ENCODE peak calls at places on chromosomes 12 and 14, in six cellular contexts. G, R, I, F, S and L are unnamed samples. For H3K4me1, the result is how much of the 10 kb centered on the place peaks cover.

GRCh38 chr14:52650774-52651173 is 44.6 kb downstream of the ERO1A start:
- DNase-seq in R (no peak), S (no peak), F (no peak), G (no peak), I (no peak), L (no peak)

GRCh38 chr12:46370380-46370734 is 2.2 kb downstream of the SLC38A2 start:
- DNase-seq in S (no peak), R (no peak), I (no peak), G (no peak), F (no peak), L (no peak)

GRCh38 chr14:77303417-77304156 is 17.1 kb downstream of the POMT2 start:
- DNase-seq in F (no peak), R (no peak), I (no peak), G (no peak), S (no peak), L (no peak)

GRCh38 chr14:94028450-94028826 is 2.3 kb downstream of the OTUB2 start:
- DNase-seq in I (no peak), R (no peak), S (no peak), F (no peak), G (no peak), L (no peak)

GRCh38 chr12:102406033-102406584 is 74.3 kb downstream of the IGF1 start:
- DNase-seq in G (no peak), I (no peak), S (no peak), F (peak), R (no peak), L (no peak)

GRCh38 chr12:63845726-63846125 is 1.2 kb downstream of the SRGAP1 start:
- DNase-seq in G (no peak), R (no peak), F (no peak), S (no peak), I (no peak), L (no peak)

GRCh38 chr12:108643941-108644742 is 10.4 kb upstream of the SELPLG start:
- DNase-seq in G (no peak), I (no peak), F (no peak), R (no peak), S (no peak), L (no peak)

GRCh38 chr14:99597911-99598600 is 6.0 kb downstream of the CCDC85C start:
- DNase-seq in G (no peak), I (no peak), F (no peak), R (no peak), S (no peak), L (no peak)

GRCh38 chr14:103386632-103387329 is 1.6 kb downstream of the MARK3 start:
- DNase-seq in S (no peak), R (no peak), F (no peak), I (no peak), G (peak), L (no peak)

GRCh38 chr14:100297320-100298300 is 8.6 kb downstream of the SLC25A29 start:
- DNase-seq in G (no peak), S (no peak), I (no peak), F (peak), R (no peak), L (no peak)

GRCh38 chr12:29759950-29760349 is 23.8 kb downstream of the TMTC1 start:
- DNase-seq in G (no peak), F (no peak), S (no peak), R (no peak), I (no peak), L (no peak)

GRCh38 chr14:88559852-88560251 is 3.0 kb upstream of the ZC3H14 start:
- DNase-seq in R (no peak), S (no peak), I (no peak), F (no peak), G (peak), L (no peak)

GRCh38 chr14:77622562-77622961 is 6.1 kb upstream of the SPTLC2 start:
- DNase-seq in S (no peak), I (no peak), R (no peak), F (peak), G (no peak), L (no peak)

GRCh38 chr14:101918125-101918989 is 46.0 kb upstream of the DYNC1H1 start:
- DNase-seq in G (peak), R (no peak), I (no peak), F (no peak), S (no peak), L (no peak)

GRCh38 chr12:97748298-97748697 is 285.7 kb downstream of the RMST start:
- DNase-seq in G (no peak), I (no peak), S (no peak), R (no peak), F (no peak), L (no peak)

GRCh38 chr12:49819786-49820185 is 8.4 kb downstream of the NCKAP5L start:
- DNase-seq in F (no peak), S (no peak), I (no peak), R (no peak), G (no peak), L (no peak)

GRCh38 chr14:75283884-75284563 is 5.4 kb downstream of the FOS start:
- DNase-seq in S (peak), R (no peak), F (peak), I (no peak), G (no peak), L (peak)

GRCh38 chr14:102317564-102318248 is 1.8 kb upstream of the ZNF839 start:
- DNase-seq in R (no peak), I (no peak), S (no peak), F (no peak), G (peak), L (no peak)

GRCh38 chr12:104792570-104792969 is 165.5 kb downstream of the SLC41A2 start:
- DNase-seq in G (no peak), I (no peak), R (no peak), F (no peak), S (no peak), L (no peak)

GRCh38 chr12:108989381-108989780 is 31.5 kb downstream of the SVOP start:
- DNase-seq in I (no peak), G (no peak), R (no peak), S (no peak), F (no peak), L (no peak)

GRCh38 chr14:76636602-76637001 is 124.7 kb upstream of the VASH1 start:
- DNase-seq in F (no peak), R (no peak), G (no peak), S (no peak), I (no peak), L (no peak)

GRCh38 chr12:108630481-108631207 is 3.0 kb downstream of the SELPLG start:
- DNase-seq in G (no peak), F (no peak), R (no peak), I (peak), S (no peak), L (no peak)

GRCh38 chr14:33210304-33210703 is 271.6 kb downstream of the NPAS3 start:
- DNase-seq in S (no peak), R (peak), I (peak), G (peak), F (no peak), L (no peak)

GRCh38 chr14:42110167-42110566 is 503.5 kb downstream of the LRFN5 start:
- DNase-seq in F (no peak), R (peak), I (no peak), G (peak), S (no peak), L (no peak)

GRCh38 chr12:47449797-47450196 is 256.0 kb downstream of the RPAP3 start:
- DNase-seq in G (no peak), I (no peak), S (no peak), R (no peak), F (no peak), L (no peak)

GRCh38 chr14:73663548-73664212 is 18.9 kb downstream of the DNAL1 start:
- DNase-seq in R (no peak), G (peak), F (no peak), S (no peak), I (no peak), L (no peak)

GRCh38 chr14:68295316-68295816 is 475.8 kb downstream of the RAD51B start:
- DNase-seq in I (no peak), R (no peak), S (no peak), F (no peak), G (no peak), L (no peak)
- H3K4me1 ChIP-seq in I (under half), R (under half), S (under half), F (under half), G (under half), L (under half)

DNA sequence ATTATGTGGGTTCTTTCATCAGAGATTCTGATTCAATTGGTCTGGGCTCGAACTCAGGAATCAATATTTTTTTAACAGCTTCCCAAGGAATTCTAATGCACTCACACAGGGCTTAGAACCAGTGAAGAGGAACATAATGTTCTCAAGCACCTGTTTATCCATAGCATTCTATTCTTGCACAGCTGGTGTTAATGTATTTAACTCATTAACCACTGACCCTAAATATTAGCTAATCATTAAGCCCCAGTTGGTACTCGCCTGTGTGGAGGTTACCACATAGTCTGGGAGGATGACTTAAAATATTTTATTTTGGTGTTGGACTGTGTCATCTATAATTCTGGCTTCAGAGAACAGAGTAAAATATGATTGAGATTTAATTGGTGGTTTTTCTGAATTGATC is 45.3 kb downstream of the LRP6 start:
- DNase-seq in R (no peak), F (no peak), G (no peak), I (no peak), S (no peak), L (no peak)
- H3K4me1 ChIP-seq in R (under half), F (half or more), G (half or more), I (under half), S (under half), L (under half)

GRCh38 chr14:20807304-20807956 is 4.8 kb upstream of the RNASE1 start:
- DNase-seq in S (no peak), I (no peak), F (no peak), R (no peak), G (no peak), L (no peak)
- H3K4me1 ChIP-seq in S (under half), I (under half), F (under half), R (under half), G (under half), L (under half)

DNA sequence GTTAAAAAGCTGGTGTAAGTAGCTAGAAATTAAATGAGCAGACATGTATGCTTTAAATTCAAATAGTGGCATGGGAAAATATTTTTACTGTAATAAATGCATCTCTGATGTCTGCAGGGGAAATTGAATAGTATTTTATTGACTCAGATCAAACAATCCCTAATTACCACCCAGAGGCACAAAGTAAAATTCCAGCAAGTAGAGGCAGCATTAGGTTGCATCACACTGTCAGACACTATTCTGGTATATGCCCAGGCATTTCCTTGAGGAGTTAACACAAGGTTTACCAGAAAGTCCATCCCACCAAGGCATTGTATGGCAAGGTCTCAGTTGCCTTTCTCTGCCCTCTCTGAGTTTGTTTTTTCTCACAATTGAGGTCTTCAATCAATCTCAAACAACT is 201.6 kb upstream of the KITLG start:
- DNase-seq in R (no peak), F (no peak), I (no peak), G (no peak), S (no peak), L (no peak)
- H3K4me1 ChIP-seq in R (under half), F (under half), I (under half), G (under half), S (under half), L (under half)